ENCODE peak calls at places on chromosomes 12 and 14, in four cellular contexts. W is lung, J is H9, F is AG04450. P is an unnamed sample.
A peak's percentile ranks its signal among the peaks of the same experiment; 100 is the strongest.

GRCh38 chr14:56751471-56751870 is 58.8 kb downstream of the OTX2 start:
- DNase-seq in W (no peak), J (no peak), F (no peak), P (no peak)

GRCh38 chr14:61434315-61434714 is 112.9 kb downstream of the PRKCH start:
- DNase-seq in W (no peak), J (no peak), F (no peak), P (no peak)

GRCh38 chr12:130214686-130215370 is 52.6 kb downstream of the FZD10 start:
- DNase-seq in W (no peak), J (no peak), F (no peak), P (peak; percentile 50)

GRCh38 chr12:62210422-62210821 is 49.8 kb upstream of the USP15 start:
- DNase-seq in W (no peak), J (peak; percentile 37), F (no peak), P (peak; percentile 27)

GRCh38 chr12:95699579-95699978 is 91.0 kb downstream of the NTN4 start:
- DNase-seq in W (no peak), J (no peak), F (no peak), P (no peak)

GRCh38 chr14:67557118-67557517 is 24.0 kb downstream of the PLEKHH1 start:
- DNase-seq in W (no peak), J (no peak), F (no peak), P (peak; percentile 60)

GRCh38 chr14:89215166-89215940 is 201.7 kb downstream of the FOXN3 start:
- DNase-seq in W (no peak), J (no peak), F (no peak), P (no peak)

GRCh38 chr12:107115119-107115518 is 21.8 kb upstream of the CRY1 start:
- DNase-seq in W (no peak), J (no peak), F (no peak), P (no peak)

GRCh38 chr14:106875503-106875902 is 1349.1 kb downstream of the TMEM121 start:
- DNase-seq in W (no peak), J (no peak), F (no peak), P (no peak)

DNA sequence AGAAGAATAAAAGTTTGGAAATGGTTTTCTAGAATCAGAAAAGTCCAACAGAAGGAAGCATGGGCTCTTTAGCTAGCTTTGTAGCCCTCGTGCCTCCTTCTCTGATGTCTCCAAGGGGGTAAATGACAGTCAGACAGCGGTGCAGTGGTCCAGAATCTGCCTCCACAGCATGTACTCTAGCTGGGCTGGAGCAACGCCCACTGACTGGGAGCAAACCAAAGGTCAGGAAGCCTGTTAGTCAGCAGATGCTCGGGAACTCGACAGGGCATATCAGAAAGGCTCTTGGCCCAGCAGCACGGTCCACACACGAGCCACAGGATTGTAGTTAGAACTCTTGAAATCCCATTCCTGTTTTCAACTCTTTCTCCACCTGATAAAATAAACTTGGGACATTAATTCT is 164.3 kb downstream of the GRIN2B start:
- DNase-seq in W (no peak), J (no peak), F (no peak), P (no peak)
- TF ChIP-seq CTCF in W (no peak), J (no peak), F (no peak), P (no peak)

GRCh38 chr12:105319691-105320209 is 10.7 kb upstream of the C12orf75 start:
- DNase-seq in W (no peak), J (peak; percentile 55), F (no peak), P (no peak)

GRCh38 chr12:105318651-105319483 is 11.6 kb upstream of the C12orf75 start:
- DNase-seq in W (no peak), J (no peak), F (no peak), P (no peak)

GRCh38 chr12:105316931-105317330 is 13.6 kb upstream of the C12orf75 start:
- DNase-seq in W (no peak), J (no peak), F (no peak), P (no peak)

GRCh38 chr12:105317453-105317852 is 13.0 kb upstream of the C12orf75 start:
- DNase-seq in W (no peak), J (no peak), F (no peak), P (no peak)

DNA sequence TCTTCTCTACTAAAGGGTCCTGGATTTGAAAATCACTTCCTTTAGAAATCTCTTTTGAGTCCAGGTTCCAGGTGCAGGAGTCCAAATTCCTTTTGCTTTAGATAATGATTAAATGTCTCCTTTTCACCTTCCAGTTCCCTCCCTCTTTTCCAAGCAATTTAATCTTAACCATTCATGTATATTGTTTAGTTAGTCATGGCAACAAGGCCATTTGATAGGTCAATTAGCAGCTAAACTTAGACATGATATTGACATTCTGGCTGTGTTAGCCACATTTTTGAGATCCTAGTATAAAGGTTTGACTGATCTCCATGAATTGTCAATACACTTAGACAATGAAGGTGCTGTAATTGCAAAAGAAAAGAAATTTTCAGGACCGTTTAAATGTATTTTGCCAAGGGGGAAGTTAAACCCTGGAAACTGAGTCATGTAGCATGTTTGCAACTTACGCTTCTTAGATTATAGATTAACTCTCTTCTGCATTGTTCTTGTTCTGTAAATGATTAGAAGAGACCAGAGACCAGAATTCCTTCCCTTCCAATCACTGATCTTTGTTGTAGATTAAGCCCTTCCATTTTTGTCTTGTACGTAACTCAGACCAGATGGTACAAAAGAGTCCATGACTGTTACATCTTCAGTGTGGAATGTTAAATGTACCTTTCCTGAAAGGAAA is 12.4 kb upstream of the C12orf75 start:
- DNase-seq in W (no peak), J (no peak), F (no peak), P (no peak)
- H3K27ac ChIP-seq in W (no peak overlapping the region), J (no peak overlapping the region), F (no peak overlapping the region), P (no peak overlapping the region)

GRCh38 chr14:104681689-104682074 is 7.7 kb upstream of the INF2 start:
- DNase-seq in W (peak; percentile 84), J (peak; percentile 94), F (no peak), P (peak; percentile 83)
- TF ChIP-seq CTCF in W (no peak), J (no peak), F (no peak), P (no peak)

GRCh38 chr14:51781352-51781751 is 79.1 kb upstream of the GNG2 start:
- DNase-seq in W (no peak), J (no peak), F (no peak), P (no peak)

GRCh38 chr14:51784466-51784865 is 75.9 kb upstream of the GNG2 start:
- DNase-seq in W (no peak), J (no peak), F (no peak), P (no peak)

GRCh38 chr14:51782412-51782811 is 78.0 kb upstream of the GNG2 start:
- DNase-seq in W (no peak), J (no peak), F (no peak), P (no peak)

GRCh38 chr14:51786227-51786626 is 74.2 kb upstream of the GNG2 start:
- DNase-seq in W (no peak), J (no peak), F (no peak), P (no peak)

GRCh38 chr14:51783765-51784164 is 76.6 kb upstream of the GNG2 start:
- DNase-seq in W (no peak), J (no peak), F (no peak), P (no peak)
- H3K27ac ChIP-seq in W (no peak overlapping the region), J (no peak overlapping the region), F (no peak overlapping the region), P (no peak overlapping the region)